ENCODE peak calls at places on chromosomes 7 and 10, in four cellular contexts. H is cardiac septum; D is activated CD8-positive, alpha-beta memory T cell treated with anti-CD3 and anti-CD28 coated beads, Interleukin-2, amount 10 ng/mL, durations not matched to agents 7 days and 5 days; U is LoVo. S is an unnamed sample.

GRCh38 chr7:124667754-124668153 is 97.8 kb downstream of the GPR37 start:
- DNase-seq in U (no peak), D (no peak), H (no peak), S (no peak)

GRCh38 chr10:131733596-131733995 is 167.2 kb upstream of the PPP2R2D start:
- DNase-seq in U (no peak), H (peak), D (peak), S (no peak)

GRCh38 chr7:13742126-13742525 is 247.3 kb downstream of the ETV1 start:
- DNase-seq in U (peak), H (no peak), D (no peak), S (no peak)

GRCh38 chr7:121406866-121407439 is 10.8 kb upstream of the FAM3C start:
- DNase-seq in H (no peak), D (no peak), U (no peak), S (no peak)

GRCh38 chr7:101179117-101179779 is 845 bp downstream of the NAT16 start:
- DNase-seq in H (no peak), D (no peak), U (no peak), S (peak)

GRCh38 chr7:23680417-23681405 is 712 bp downstream of the FAM221A start:
- DNase-seq in H (peak), D (peak), U (peak), S (peak)

GRCh38 chr7:22220947-22221346 is 136.0 kb downstream of the RAPGEF5 start:
- DNase-seq in H (no peak), U (no peak), D (no peak), S (no peak)

GRCh38 chr10:91251430-91252056 is 31.1 kb downstream of the PCGF5 start:
- DNase-seq in D (peak), H (no peak), U (peak), S (peak)

GRCh38 chr7:79781716-79782115 is 328.2 kb upstream of the MAGI2 start:
- DNase-seq in D (no peak), U (no peak), H (no peak), S (no peak)

GRCh38 chr10:74071151-74071550 is 73.2 kb downstream of the VCL start:
- DNase-seq in H (no peak), D (no peak), U (no peak), S (no peak)

GRCh38 chr10:125377368-125377767 is 217.0 kb upstream of the CTBP2 start:
- DNase-seq in D (no peak), H (no peak), U (no peak), S (no peak)

GRCh38 chr10:126421745-126422144 is 33.5 kb upstream of the ADAM12 start:
- DNase-seq in U (peak), H (no peak), D (no peak), S (no peak)

GRCh38 chr10:12656518-12657142 is 307.3 kb downstream of the CAMK1D start:
- DNase-seq in H (no peak), D (no peak), U (peak), S (no peak)

GRCh38 chr7:134184767-134185166 is 57.6 kb downstream of the LRGUK start:
- DNase-seq in H (no peak), D (no peak), U (no peak), S (no peak)

GRCh38 chr10:17146888-17147287 is 17.3 kb upstream of the CUBN start:
- DNase-seq in H (no peak), D (no peak), U (no peak), S (no peak)

GRCh38 chr7:156638443-156639077 is 2.0 kb upstream of the RNF32 start:
- DNase-seq in U (no peak), D (no peak), H (no peak), S (no peak)

GRCh38 chr10:130192276-130192848 is 56.2 kb downstream of the GLRX3 start:
- DNase-seq in D (no peak), H (no peak), U (no peak), S (no peak)

GRCh38 chr10:43998021-43998809 is 349.5 kb upstream of the ZNF32 start:
- DNase-seq in U (no peak), D (no peak), H (no peak), S (no peak)

GRCh38 chr10:102504179-102504975 is 605 bp downstream of the SUFU start:
- DNase-seq in H (peak), U (no peak), D (peak), S (peak)